ENCODE peak calls at places on chromosomes 2 and 18, in four cellular contexts. Z, K, P and D are unnamed samples.

GRCh38 chr2:176364578-176364977 is 95.3 kb downstream of the MTX2 start:
- DNase-seq in Z (no peak), P (no peak), K (no peak), D (no peak)

GRCh38 chr18:69817335-69817935 is 130.2 kb downstream of the CD226 start:
- DNase-seq in P (no peak), Z (no peak), K (no peak), D (no peak)

GRCh38 chr18:35267809-35268208 is 22.2 kb downstream of the ZSCAN30 start:
- DNase-seq in K (no peak), P (no peak), Z (no peak), D (no peak)

GRCh38 chr2:85133751-85134254 is 611 bp downstream of the TCF7L1 start:
- DNase-seq in K (no peak), P (peak; percentile 51), Z (no peak), D (peak; percentile 37)

GRCh38 chr2:28137221-28137620 is 246.7 kb downstream of the BABAM2 start:
- DNase-seq in P (no peak), K (no peak), Z (no peak), D (no peak)

GRCh38 chr18:70672581-70672980 is 383.7 kb downstream of the SOCS6 start:
- DNase-seq in P (no peak), K (no peak), Z (no peak), D (no peak)

GRCh38 chr2:81445176-81445575 is 1140.6 kb upstream of the LRRTM1 start:
- DNase-seq in K (no peak), Z (no peak), P (no peak), D (no peak)

GRCh38 chr18:46630160-46630559 is 26.9 kb downstream of the LOXHD1 start:
- DNase-seq in K (no peak), Z (peak; percentile 1), P (no peak), D (no peak)

GRCh38 chr2:208222351-208222750 is 32.5 kb downstream of the IDH1 start:
- DNase-seq in Z (no peak), K (no peak), P (peak; percentile 19), D (no peak)

GRCh38 chr2:18475884-18476283 is 84.6 kb downstream of the RDH14 start:
- DNase-seq in Z (no peak), P (no peak), K (no peak), D (no peak)

GRCh38 chr2:9914384-9915065 is 37.0 kb upstream of the GRHL1 start:
- DNase-seq in Z (peak; percentile 45), P (peak; percentile 60), K (no peak), D (no peak)

GRCh38 chr2:203104273-203104672 is 89.6 kb downstream of the NBEAL1 start:
- DNase-seq in Z (no peak), P (no peak), K (no peak), D (no peak)

GRCh38 chr2:102620367-102620766 is 1.0 kb downstream of the SLC9A2 start:
- DNase-seq in Z (no peak), P (no peak), K (no peak), D (peak; percentile 15)

GRCh38 chr18:25599443-25599842 is 247.5 kb upstream of the ZNF521 start:
- DNase-seq in Z (no peak), K (no peak), P (no peak), D (no peak)

GRCh38 chr18:30828700-30829099 is 213.8 kb downstream of the DSC3 start:
- DNase-seq in Z (no peak), P (no peak), K (no peak), D (no peak)

GRCh38 chr2:85429213-85429923 is 10.9 kb downstream of the SH2D6 start:
- DNase-seq in K (peak; percentile 27), Z (no peak), P (no peak), D (no peak)

GRCh38 chr2:118032169-118033013 is 18.5 kb upstream of the CCDC93 start:
- DNase-seq in P (peak; percentile 30), Z (no peak), K (peak; percentile 44), D (peak; percentile 38)

GRCh38 chr2:190607657-190608357 is 41.1 kb upstream of the NAB1 start:
- DNase-seq in K (no peak), Z (no peak), P (no peak), D (no peak)

GRCh38 chr2:240467659-240468299 is 32.3 kb downstream of the GPC1 start:
- DNase-seq in P (no peak), K (no peak), Z (no peak), D (peak; percentile 12)

GRCh38 chr2:159867557-159868330 is 69.7 kb upstream of the CD302 start:
- DNase-seq in P (no peak), Z (no peak), K (no peak), D (no peak)

GRCh38 chr18:46337206-46337710 is 233.1 kb downstream of the HAUS1 start:
- DNase-seq in K (no peak), Z (no peak), P (no peak), D (no peak)

GRCh38 chr2:201580486-201580885 is 62.8 kb downstream of the TMEM237 start:
- DNase-seq in Z (no peak), K (peak; percentile 44), P (no peak), D (no peak)

GRCh38 chr2:227849906-227850305 is 21.5 kb upstream of the DAW1 start:
- DNase-seq in Z (no peak), K (no peak), P (no peak), D (no peak)

GRCh38 chr2:19035238-19035637 is 323.2 kb downstream of the OSR1 start:
- DNase-seq in K (no peak), P (no peak), Z (no peak), D (no peak)

GRCh38 chr2:218319813-218320360 is 27.6 kb upstream of the TMBIM1 start:
- DNase-seq in K (no peak), P (no peak), Z (no peak), D (no peak)

GRCh38 chr2:97966545-97967215 is 29.1 kb downstream of the TMEM131 start:
- DNase-seq in K (peak; percentile 25), P (no peak), Z (no peak), D (no peak)

GRCh38 chr2:73931531-73932500 is 5.1 kb downstream of the DGUOK start:
- DNase-seq in Z (no peak), K (no peak), P (no peak), D (no peak)

GRCh38 chr2:128276878-128277675 is 41.6 kb downstream of the HS6ST1 start:
- DNase-seq in Z (no peak), K (no peak), P (no peak), D (peak; percentile 6)

GRCh38 chr18:2935438-2936192 is 77.3 kb downstream of the LPIN2 start:
- DNase-seq in Z (no peak), K (no peak), P (no peak), D (no peak)

GRCh38 chr2:157771234-157771633 is 104.9 kb downstream of the ACVR1 start:
- DNase-seq in K (no peak), P (no peak), Z (no peak), D (no peak)

GRCh38 chr2:142825861-142826260 is 51.6 kb upstream of the KYNU start:
- DNase-seq in Z (no peak), K (no peak), P (no peak), D (no peak)

GRCh38 chr2:171272039-171272438 is 111.3 kb upstream of the TLK1 start:
- DNase-seq in K (peak; percentile 88), P (no peak), Z (no peak), D (no peak)
- TF ChIP-seq CREB1 in K (no peak), P (no peak), Z (no peak), D (no peak)

GRCh38 chr18:76487782-76488181 is 7.3 kb downstream of the ZNF516 start:
- DNase-seq in Z (no peak), P (no peak), K (no peak), D (no peak)
- TF ChIP-seq TCF7 in Z (no peak), P (no peak), K (no peak), D (no peak)

DNA sequence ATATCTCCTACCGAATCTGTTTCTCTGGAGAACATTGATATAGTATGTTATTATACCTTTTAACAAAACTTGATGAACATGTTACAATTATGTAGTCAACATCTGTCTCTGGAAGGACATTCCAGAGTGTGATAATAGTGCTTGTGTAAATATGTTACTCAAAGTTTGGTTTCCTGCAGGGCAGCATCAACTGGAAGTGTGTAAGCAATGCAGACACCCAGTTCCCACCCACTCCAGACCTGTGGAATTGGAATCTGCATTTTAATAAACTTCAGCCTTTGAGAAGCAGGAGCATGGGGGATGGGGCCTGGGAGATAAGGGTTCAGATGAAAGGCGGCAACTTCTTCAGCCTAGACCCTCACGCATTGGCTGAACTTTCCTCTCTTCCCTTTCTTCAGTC is 398.9 kb downstream of the RND3 start:
- DNase-seq in P (no peak), Z (no peak), K (no peak), D (no peak)
- TF ChIP-seq CREB1 in P (no peak), Z (no peak), K (no peak), D (no peak)

DNA sequence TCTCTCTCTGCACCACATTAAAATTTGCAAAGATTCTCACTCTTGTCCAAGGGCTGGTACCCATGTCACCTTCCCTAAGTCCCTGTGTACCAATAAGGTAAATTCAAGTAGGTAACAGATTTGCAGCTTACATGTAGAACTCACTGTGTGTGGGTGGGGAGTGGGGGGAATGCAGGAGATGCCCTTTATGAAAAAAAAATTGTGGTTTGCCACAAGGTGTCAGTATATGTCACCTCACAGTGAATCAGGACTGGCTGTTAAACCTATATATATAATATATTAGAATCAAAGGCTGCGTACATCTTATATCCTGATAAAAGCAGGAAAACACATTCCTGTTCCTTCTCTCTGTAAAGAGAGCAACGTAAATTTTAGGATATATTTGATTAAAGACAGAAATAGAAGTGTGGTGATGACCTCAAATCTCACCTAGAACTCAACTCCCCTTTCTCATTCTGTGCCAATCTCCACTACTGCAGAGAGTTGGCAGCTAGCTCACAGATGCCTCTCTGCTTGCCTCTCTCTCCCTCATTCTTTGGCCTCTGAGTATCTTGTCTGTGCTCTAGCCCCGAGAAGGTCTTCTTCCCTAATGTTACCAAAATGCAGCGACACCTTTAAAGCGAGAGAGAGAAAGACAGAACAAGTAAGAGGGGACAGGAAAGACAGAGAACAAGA is 529 bp downstream of the XDH start:
- DNase-seq in P (no peak), K (no peak), Z (no peak), D (no peak)
- TF ChIP-seq TCF7 in P (no peak), K (no peak), Z (no peak), D (no peak)

GRCh38 chr2:216465580-216466197 is 33.0 kb upstream of the RPL37A start:
- DNase-seq in K (no peak), P (no peak), Z (no peak), D (no peak)

GRCh38 chr2:216467845-216468244 is 30.8 kb upstream of the RPL37A start:
- DNase-seq in P (no peak), Z (no peak), K (no peak), D (no peak)

GRCh38 chr2:216463148-216463547 is 35.5 kb upstream of the RPL37A start:
- DNase-seq in Z (no peak), K (peak; percentile 23), P (no peak), D (no peak)

GRCh38 chr2:216464104-216464720 is 34.4 kb upstream of the RPL37A start:
- DNase-seq in Z (no peak), P (no peak), K (no peak), D (no peak)
- TF ChIP-seq CREB1 in Z (no peak), P (no peak), K (no peak), D (no peak)